ENCODE peak calls at places on chromosomes 12 and 14, in four cellular contexts. V is cardiac muscle cell, N is hepatocyte, C is IMR-90. T is an unnamed sample.

GRCh38 chr12:92332552-92332951 is 186.9 kb upstream of the BTG1 start:
- DNase-seq in V (no peak), C (no peak), N (no peak), T (no peak)

GRCh38 chr12:72723732-72724131 is 451.6 kb downstream of the TRHDE start:
- DNase-seq in V (no peak), N (no peak), C (no peak), T (no peak)

GRCh38 chr12:68785358-68785757 is 22.6 kb upstream of the MDM2 start:
- DNase-seq in C (peak; percentile 43), V (peak; percentile 47), N (no peak), T (no peak)

GRCh38 chr14:95024380-95024779 is 132.9 kb downstream of the DICER1 start:
- DNase-seq in V (no peak), C (no peak), N (no peak), T (no peak)

GRCh38 chr12:123973552-123974341 is 732 bp downstream of the ZNF664 start:
- DNase-seq in C (peak; percentile 10), V (peak; percentile 27), N (peak; percentile 67), T (no peak)

GRCh38 chr14:93019367-93019843 is 96.3 kb downstream of the ITPK1 start:
- DNase-seq in C (no peak), V (no peak), N (peak; percentile 51), T (no peak)

GRCh38 chr12:8953773-8954402 is 4.4 kb upstream of the M6PR start:
- DNase-seq in V (no peak), N (no peak), C (no peak), T (no peak)

GRCh38 chr14:23071975-23072539 is 14.7 kb upstream of the CDH24 start:
- DNase-seq in N (peak; percentile 49), V (no peak), C (no peak), T (no peak)

GRCh38 chr12:83753882-83754281 is 1067.2 kb downstream of the TMTC2 start:
- DNase-seq in V (no peak), N (no peak), C (no peak), T (no peak)

GRCh38 chr14:54488318-54488645 is 498 bp downstream of the GMFB start:
- DNase-seq in V (no peak), C (no peak), N (no peak), T (no peak)

GRCh38 chr14:101630056-101630960 is 69.0 kb downstream of the DIO3 start:
- DNase-seq in C (no peak), V (no peak), N (no peak), T (no peak)

GRCh38 chr14:39145266-39145966 is 24.7 kb downstream of the TRAPPC6B start:
- DNase-seq in C (no peak), V (no peak), N (peak; percentile 40), T (no peak)

GRCh38 chr12:99253068-99253467 is 394.5 kb upstream of the GARIN6 start:
- DNase-seq in C (no peak), V (no peak), N (no peak), T (no peak)

GRCh38 chr14:99597911-99598600 is 6.0 kb downstream of the CCDC85C start:
- DNase-seq in V (no peak), N (no peak), C (no peak), T (no peak)

GRCh38 chr14:23481992-23482813 is 12.7 kb downstream of the NGDN start:
- DNase-seq in C (no peak), N (no peak), V (no peak), T (no peak)

GRCh38 chr14:80172380-80173055 is 38.8 kb downstream of the DIO2 start:
- DNase-seq in N (no peak), C (peak; percentile 22), V (no peak), T (no peak)

GRCh38 chr14:95153866-95154265 is 3.5 kb downstream of the DICER1 start:
- DNase-seq in C (no peak), N (no peak), V (no peak), T (no peak)

GRCh38 chr14:96158735-96159134 is 45.9 kb upstream of the BDKRB2 start:
- DNase-seq in V (no peak), C (no peak), N (no peak), T (no peak)

GRCh38 chr12:77995436-77996167 is 164.9 kb downstream of the NAV3 start:
- DNase-seq in C (peak; percentile 90), N (no peak), V (peak; percentile 34), T (no peak)

DNA sequence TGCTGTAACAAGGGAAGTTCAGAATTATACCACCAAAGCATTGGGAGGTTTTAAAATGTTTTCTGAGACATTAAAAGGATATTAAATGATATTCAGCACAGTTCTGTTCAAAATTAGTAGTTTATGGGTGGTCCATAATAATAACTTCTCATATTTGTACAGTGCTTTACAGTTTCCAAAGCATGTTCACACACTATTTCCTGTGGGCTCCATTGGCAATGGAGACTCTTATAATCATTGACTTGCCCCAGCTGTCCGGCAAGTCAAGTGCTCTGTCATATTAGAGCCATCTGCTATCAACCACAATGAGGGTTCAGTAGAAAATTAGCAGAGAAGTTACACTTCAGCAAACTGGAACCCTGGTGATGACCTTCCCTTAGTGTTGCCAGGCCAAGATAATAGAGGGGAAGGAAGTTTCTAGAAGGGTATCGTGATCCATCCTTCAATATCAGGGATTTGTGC is 526.6 kb upstream of the CCDC196 start:
- DNase-seq in C (no peak), V (no peak), N (no peak), T (no peak)
- TF ChIP-seq CTCF in C (no peak), V (no peak), N (no peak), T (no peak)

GRCh38 chr14:89137514-89138163 is 279.4 kb downstream of the FOXN3 start:
- DNase-seq in C (peak; percentile 94), N (no peak), V (peak; percentile 95), T (peak; percentile 76)

GRCh38 chr14:89141862-89142261 is 275.2 kb downstream of the FOXN3 start:
- DNase-seq in N (no peak), C (no peak), V (no peak), T (no peak)

GRCh38 chr14:89139404-89140247 is 277.4 kb downstream of the FOXN3 start:
- DNase-seq in V (no peak), N (no peak), C (no peak), T (no peak)

GRCh38 chr14:89136587-89136986 is 280.4 kb downstream of the FOXN3 start:
- DNase-seq in C (no peak), N (no peak), V (no peak), T (no peak)

DNA sequence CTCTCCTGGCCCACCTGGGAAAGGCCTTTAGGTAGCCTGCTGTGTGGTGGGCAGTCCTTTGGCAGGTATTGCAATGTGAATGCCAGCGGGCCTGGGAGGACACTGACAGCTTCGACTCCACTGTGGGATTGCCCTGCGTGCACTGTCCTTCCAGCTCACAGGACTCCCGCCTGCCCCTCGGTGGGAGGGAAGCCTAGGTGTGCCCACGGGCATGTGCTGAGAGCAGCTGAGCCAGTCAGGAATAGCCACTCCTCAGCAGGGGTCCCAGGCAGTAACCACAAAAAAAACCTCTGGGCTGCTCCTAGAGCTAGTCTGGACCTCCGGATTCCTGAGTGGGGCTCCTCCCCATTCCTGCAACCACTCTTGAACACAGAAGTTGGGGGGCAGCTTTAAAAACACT is 278.2 kb downstream of the FOXN3 start:
- DNase-seq in V (no peak), C (no peak), N (no peak), T (no peak)
- H3K27me3 ChIP-seq in V (no peaks in the 10 kb centered on the region), C (no peaks in the 10 kb centered on the region), N (no peaks in the 10 kb centered on the region), T (no peaks in the 10 kb centered on the region)

DNA sequence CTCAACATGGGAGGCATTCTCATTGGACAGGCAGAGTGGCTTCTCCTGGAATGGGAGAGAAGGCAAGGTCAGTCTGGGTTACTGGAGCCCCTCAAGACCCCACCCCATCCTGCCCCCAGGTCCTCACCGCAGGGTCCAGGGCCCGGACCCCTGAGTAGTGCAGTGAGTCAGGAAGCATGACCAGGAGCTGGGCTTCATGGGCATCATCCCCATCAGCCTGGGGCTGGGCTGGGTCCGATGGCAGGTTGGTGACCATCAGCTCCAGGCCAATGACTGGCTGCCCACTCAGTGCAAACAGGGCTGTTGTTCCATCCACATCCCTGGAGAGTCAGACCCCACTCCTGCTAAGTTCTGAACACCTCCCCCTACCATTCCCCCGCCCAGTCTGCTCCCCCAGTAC is 13.1 kb downstream of the ITGA7 start:
- DNase-seq in C (no peak), V (no peak), N (no peak), T (no peak)
- H3K36me3 ChIP-seq in C (no peaks in the 10 kb centered on the region), V (peaks cover 27% of the 10 kb centered on the region), N (no peaks in the 10 kb centered on the region), T (peaks cover 78% of the 10 kb centered on the region)

GRCh38 chr12:6752181-6752930 is 585 bp downstream of the MLF2 start:
- DNase-seq in N (peak; percentile 77), C (peak; percentile 62), V (peak; percentile 58), T (no peak)

GRCh38 chr12:6752931-6753771 is at the start of gene MLF2:
- DNase-seq in V (peak; percentile 100), N (peak; percentile 98), C (peak; percentile 99), T (peak; percentile 94)

GRCh38 chr12:6751767-6752166 is 1.2 kb downstream of the MLF2 start:
- DNase-seq in V (no peak), C (no peak), N (no peak), T (no peak)

GRCh38 chr12:6754406-6754805 is 1.5 kb upstream of the MLF2 start:
- DNase-seq in V (no peak), C (no peak), N (no peak), T (no peak)

DNA sequence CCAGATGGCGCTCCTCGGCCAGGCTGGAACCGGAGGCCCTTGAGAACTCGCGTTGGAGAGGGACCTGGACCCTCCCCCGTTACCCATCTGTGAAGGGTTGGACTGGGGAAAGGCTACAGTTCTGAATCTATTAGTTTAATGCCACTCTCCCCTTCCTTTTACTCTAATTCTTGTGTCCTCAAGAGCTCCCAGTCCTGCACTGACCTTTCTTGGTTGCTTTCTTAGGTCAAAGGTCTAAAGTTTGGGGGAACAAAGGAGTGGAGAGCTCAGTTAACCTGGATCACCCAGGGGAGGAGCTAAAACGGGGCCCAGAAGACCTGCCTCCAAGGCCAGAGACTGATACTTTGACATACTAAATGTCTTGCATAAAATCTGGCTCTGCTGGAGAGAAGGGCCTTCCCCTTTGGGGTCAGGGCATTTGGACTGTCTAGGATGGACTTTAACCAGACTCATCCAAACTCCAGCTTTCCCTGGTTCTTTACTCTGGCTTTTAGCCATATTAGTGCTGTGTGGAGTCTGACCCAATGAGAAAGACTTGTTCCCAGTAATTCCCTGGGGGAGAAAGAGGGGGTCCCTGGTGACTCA is 923 bp upstream of the MLF2 start:
- DNase-seq in V (no peak), N (peak; percentile 49), C (no peak), T (no peak)
- TF ChIP-seq CTCF in V (peak; percentile 98), N (no peak), C (peak; percentile 99), T (peak; percentile 92)

GRCh38 chr14:84975503-84975902 is 554.4 kb upstream of the FLRT2 start:
- DNase-seq in C (no peak), V (no peak), N (no peak), T (no peak)
- H3K27me3 ChIP-seq in C (no peaks in the 10 kb centered on the region), V (no peaks in the 10 kb centered on the region), N (no peaks in the 10 kb centered on the region), T (no peaks in the 10 kb centered on the region)

GRCh38 chr12:110372056-110372425 is 31.5 kb downstream of the ANAPC7 start:
- DNase-seq in V (no peak), N (no peak), C (no peak), T (no peak)

GRCh38 chr12:110373025-110373876 is 30.3 kb downstream of the ANAPC7 start:
- DNase-seq in N (no peak), V (no peak), C (no peak), T (no peak)

GRCh38 chr12:110371408-110372055 is 32.0 kb downstream of the ANAPC7 start:
- DNase-seq in C (no peak), V (peak; percentile 32), N (no peak), T (no peak)

GRCh38 chr12:110370732-110371141 is 32.8 kb downstream of the ANAPC7 start:
- DNase-seq in V (no peak), N (no peak), C (no peak), T (no peak)

GRCh38 chr12:110373962-110374611 is 29.4 kb downstream of the ANAPC7 start:
- DNase-seq in C (no peak), V (no peak), N (no peak), T (no peak)
- H3K36me3 ChIP-seq in C (peaks cover 53% of the 10 kb centered on the region), V (peaks cover 35% of the 10 kb centered on the region), N (peaks cover 3% of the 10 kb centered on the region), T (peaks cover 18% of the 10 kb centered on the region)

GRCh38 chr12:51118706-51119105 is 35.3 kb upstream of the CSRNP2 start:
- DNase-seq in C (peak; percentile 84), N (peak; percentile 13), V (peak; percentile 7), T (no peak)
- TF ChIP-seq CTCF in C (no peak), N (no peak), V (no peak), T (no peak)